ENCODE peak calls at places on chromosome 15, in ten cellular contexts. D is OCI-LY7, K is GM20000, G is uterus, T is sigmoid colon, F is glutamatergic neuron, I is mammary epithelial cell, O is lung, C is pancreas, X is progenitor cell of endocrine pancreas. L is an unnamed sample.

GRCh38 chr15:25469377-25469776 is 30.6 kb upstream of the UBE3A start:
- DNase-seq in D (no peak), K (no peak), G (no peak), T (no peak), F (no peak), I (peak), O (no peak), C (no peak), X (no peak), L (no peak)

GRCh38 chr15:51576911-51577500 is 45.6 kb downstream of the DMXL2 start:
- DNase-seq in D (no peak), K (no peak), G (peak), T (no peak), F (no peak), I (peak), O (no peak), C (no peak), X (no peak), L (no peak)

GRCh38 chr15:45573961-45574629 is 13.1 kb upstream of the BLOC1S6 start:
- DNase-seq in D (peak), K (no peak), G (no peak), T (no peak), F (peak), I (no peak), O (no peak), C (no peak), X (peak), L (no peak)

GRCh38 chr15:84772031-84772430 is 23.6 kb downstream of the ZNF592 start:
- DNase-seq in D (no peak), K (no peak), G (no peak), T (no peak), F (no peak), I (no peak), O (no peak), C (no peak), X (no peak), L (no peak)

GRCh38 chr15:61184431-61184830 is 44.7 kb downstream of the RORA start:
- DNase-seq in D (peak), K (no peak), G (no peak), T (no peak), F (no peak), I (no peak), O (no peak), C (no peak), X (no peak), L (no peak)

GRCh38 chr15:75042730-75043508 is 19.5 kb downstream of the PPCDC start:
- DNase-seq in D (peak), K (peak), G (peak), T (peak), F (peak), I (peak), O (peak), C (peak), X (peak), L (peak)

GRCh38 chr15:49620174-49620573 is 444 bp downstream of the FAM227B start:
- DNase-seq in D (peak), K (no peak), G (no peak), T (no peak), F (no peak), I (peak), O (no peak), C (no peak), X (no peak), L (peak)

GRCh38 chr15:91548588-91548987 is 304.9 kb upstream of the SLCO3A1 start:
- DNase-seq in D (no peak), K (no peak), G (no peak), T (no peak), F (no peak), I (no peak), O (no peak), C (no peak), X (no peak), L (no peak)

GRCh38 chr15:43957724-43958123 is 130.9 kb downstream of the WDR76 start:
- DNase-seq in D (no peak), K (no peak), G (no peak), T (no peak), F (no peak), I (no peak), O (no peak), C (no peak), X (no peak), L (no peak)

GRCh38 chr15:59294961-59295741 is 77.5 kb downstream of the MYO1E start:
- DNase-seq in D (no peak), K (no peak), G (peak), T (no peak), F (no peak), I (peak), O (no peak), C (no peak), X (no peak), L (no peak)

GRCh38 chr15:45719490-45719889 is 84.7 kb downstream of the SQOR start:
- DNase-seq in D (no peak), K (no peak), G (no peak), T (no peak), F (no peak), I (no peak), O (no peak), C (no peak), X (no peak), L (no peak)

GRCh38 chr15:61063875-61064320 is 165.2 kb downstream of the RORA start:
- DNase-seq in D (no peak), K (no peak), G (no peak), T (no peak), F (no peak), I (peak), O (no peak), C (no peak), X (no peak), L (no peak)

GRCh38 chr15:39181901-39182300 is 399.0 kb upstream of the THBS1 start:
- DNase-seq in D (no peak), K (no peak), G (no peak), T (no peak), F (no peak), I (no peak), O (no peak), C (no peak), X (no peak), L (no peak)

GRCh38 chr15:83848315-83849050 is 194.6 kb downstream of the ADAMTSL3 start:
- DNase-seq in D (no peak), K (no peak), G (no peak), T (no peak), F (no peak), I (peak), O (no peak), C (no peak), X (no peak), L (no peak)

GRCh38 chr15:49881866-49882265 is 237.2 kb downstream of the ATP8B4 start:
- DNase-seq in D (no peak), K (no peak), G (no peak), T (no peak), F (no peak), I (no peak), O (no peak), C (no peak), X (no peak), L (no peak)

GRCh38 chr15:38068600-38068999 is 134.2 kb downstream of the TMCO5A start:
- DNase-seq in D (no peak), K (no peak), G (no peak), T (no peak), F (no peak), I (no peak), O (no peak), C (no peak), X (no peak), L (no peak)

GRCh38 chr15:41782486-41783271 is 8.4 kb downstream of the MAPKBP1 start:
- DNase-seq in D (peak), K (no peak), G (no peak), T (no peak), F (no peak), I (no peak), O (no peak), C (no peak), X (no peak), L (no peak)

GRCh38 chr15:98884894-98885293 is 122.7 kb downstream of the PGPEP1L start:
- DNase-seq in D (no peak), K (no peak), G (no peak), T (no peak), F (no peak), I (no peak), O (no peak), C (no peak), X (no peak), L (no peak)

GRCh38 chr15:29676961-29677402 is 145.3 kb downstream of the TJP1 start:
- DNase-seq in D (no peak), K (no peak), G (no peak), T (no peak), F (peak), I (peak), O (no peak), C (no peak), X (no peak), L (no peak)

GRCh38 chr15:49815506-49815905 is 194.7 kb downstream of the DTWD1 start:
- DNase-seq in D (no peak), K (no peak), G (no peak), T (no peak), F (no peak), I (no peak), O (no peak), C (no peak), X (no peak), L (no peak)

GRCh38 chr15:75696854-75697259 is 15.8 kb downstream of the CSPG4 start:
- DNase-seq in D (no peak), K (no peak), G (no peak), T (no peak), F (peak), I (no peak), O (no peak), C (peak), X (no peak), L (no peak)

GRCh38 chr15:94987085-94987484 is 755.7 kb downstream of the MCTP2 start:
- DNase-seq in D (no peak), K (no peak), G (no peak), T (no peak), F (no peak), I (no peak), O (no peak), C (no peak), X (no peak), L (no peak)

GRCh38 chr15:28920781-28921331 is 35.1 kb downstream of the APBA2 start:
- DNase-seq in D (no peak), K (no peak), G (no peak), T (peak), F (no peak), I (no peak), O (no peak), C (peak), X (no peak), L (no peak)

GRCh38 chr15:42725331-42725903 is 11.5 kb downstream of the CDAN1 start:
- DNase-seq in D (no peak), K (no peak), G (no peak), T (peak), F (no peak), I (no peak), O (no peak), C (no peak), X (no peak), L (no peak)

GRCh38 chr15:88388702-88389101 is 78.5 kb downstream of the MRPL46 start:
- DNase-seq in D (no peak), K (no peak), G (no peak), T (no peak), F (no peak), I (no peak), O (no peak), C (no peak), X (no peak), L (no peak)
- TF ChIP-seq CTCF in D (no peak), K (no peak), G (no peak), T (no peak), F (no peak), I (no peak), O (no peak), C (no peak), X (no peak), L (no peak)

GRCh38 chr15:47367991-47368390 is 349.3 kb upstream of the SEMA6D start:
- DNase-seq in D (no peak), K (no peak), G (no peak), T (no peak), F (no peak), I (no peak), O (no peak), C (no peak), X (no peak), L (no peak)
- TF ChIP-seq CTCF in D (no peak), K (no peak), G (no peak), T (no peak), F (no peak), I (no peak), O (no peak), C (no peak), X (no peak), L (no peak)

DNA sequence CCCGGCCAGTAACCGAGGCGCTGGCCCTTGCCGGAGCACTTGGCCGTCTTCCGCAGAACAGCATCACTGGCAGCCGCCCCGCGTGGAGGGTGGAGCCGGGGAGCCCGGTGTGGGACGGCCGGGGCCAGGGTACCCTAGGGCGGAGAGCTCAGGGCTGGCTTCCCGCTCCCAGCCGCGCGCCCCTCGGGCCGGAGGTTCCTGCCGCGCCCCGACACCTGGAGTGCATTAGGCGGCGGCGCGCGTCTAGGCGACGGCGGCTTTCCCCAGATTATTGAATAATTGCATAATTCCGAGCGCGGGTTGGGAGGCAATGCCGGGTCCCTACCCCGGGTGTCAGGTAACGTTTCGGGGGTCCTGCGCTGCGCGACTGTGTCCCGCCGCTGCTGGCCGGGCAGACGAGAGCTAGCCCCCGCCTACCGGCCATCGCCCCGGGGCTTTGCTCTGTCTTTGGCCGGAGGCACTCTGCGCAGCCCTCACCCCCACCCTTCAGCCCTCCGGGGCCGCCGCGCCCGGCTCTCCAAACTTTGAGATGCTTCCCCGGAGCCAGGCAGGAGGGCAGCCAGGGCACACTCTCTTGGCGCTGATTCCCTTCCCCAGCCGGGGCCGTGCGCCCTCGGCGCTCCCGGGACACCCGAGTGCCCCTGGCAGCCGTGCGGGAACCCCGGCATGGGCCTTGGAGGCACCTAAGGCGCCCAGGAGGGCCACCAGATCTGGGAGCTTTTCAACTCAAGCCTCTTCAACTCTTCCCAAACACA is 749 bp downstream of the ITGA11 start:
- DNase-seq in D (no peak), K (no peak), G (peak), T (no peak), F (peak), I (peak), O (no peak), C (no peak), X (peak), L (peak)
- TF ChIP-seq CTCF in D (no peak), K (no peak), G (no peak), T (no peak), F (no peak), I (no peak), O (no peak), C (no peak), X (no peak), L (no peak)

GRCh38 chr15:40441012-40441735 is 421 bp downstream of the BAHD1 start:
- DNase-seq in D (peak), K (no peak), G (no peak), T (no peak), F (peak), I (no peak), O (no peak), C (peak), X (peak), L (peak)
- TF ChIP-seq CTCF in D (peak), K (no peak), G (no peak), T (no peak), F (no peak), I (no peak), O (no peak), C (no peak), X (no peak), L (peak)

DNA sequence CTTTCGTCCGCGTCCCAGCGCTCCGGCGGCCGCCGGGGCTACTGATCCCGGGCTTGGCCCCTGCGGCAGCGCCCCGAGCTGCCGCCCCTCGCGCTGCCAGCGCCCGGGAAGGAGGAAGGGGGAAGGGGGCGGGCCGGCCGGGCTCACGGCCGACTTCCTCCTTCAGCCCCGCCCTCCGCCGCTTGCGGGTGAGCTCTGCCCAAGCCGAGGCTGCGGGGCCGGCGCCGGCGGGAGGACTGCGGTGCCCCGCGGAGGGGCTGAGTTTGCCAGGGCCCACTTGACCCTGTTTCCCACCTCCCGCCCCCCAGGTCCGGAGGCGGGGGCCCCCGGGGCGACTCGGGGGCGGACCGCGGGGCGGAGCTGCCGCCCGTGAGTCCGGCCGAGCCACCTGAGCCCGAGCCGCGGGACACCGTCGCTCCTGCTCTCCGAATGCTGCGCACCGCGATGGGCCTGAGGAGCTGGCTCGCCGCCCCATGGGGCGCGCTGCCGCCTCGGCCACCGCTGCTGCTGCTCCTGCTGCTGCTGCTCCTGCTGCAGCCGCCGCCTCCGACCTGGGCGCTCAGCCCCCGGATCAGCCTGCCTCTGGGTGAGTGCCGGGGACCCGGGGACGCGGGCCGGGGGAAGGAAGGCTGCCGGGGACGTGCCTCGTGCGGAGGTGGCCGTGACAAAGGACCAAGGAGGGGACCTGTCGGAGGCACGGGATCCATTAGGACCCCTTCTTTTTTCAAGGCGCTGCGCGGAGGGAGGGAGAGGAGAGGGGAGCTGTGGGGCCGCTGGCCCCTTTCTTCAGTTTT is at the start of gene SEMA4B:
- DNase-seq in D (peak), K (peak), G (peak), T (peak), F (peak), I (peak), O (peak), C (peak), X (peak), L (peak)
- TF ChIP-seq CTCF in D (no peak), K (no peak), G (no peak), T (no peak), F (no peak), I (no peak), O (no peak), C (no peak), X (no peak), L (no peak)

GRCh38 chr15:57363661-57364060 is 12.6 kb upstream of the CGNL1 start:
- DNase-seq in D (no peak), K (no peak), G (no peak), T (no peak), F (no peak), I (no peak), O (no peak), C (no peak), X (no peak), L (no peak)

GRCh38 chr15:57367556-57367955 is 8.7 kb upstream of the CGNL1 start:
- DNase-seq in D (no peak), K (no peak), G (no peak), T (no peak), F (no peak), I (no peak), O (no peak), C (no peak), X (no peak), L (no peak)

GRCh38 chr15:57358611-57359010 is 17.7 kb upstream of the CGNL1 start:
- DNase-seq in D (no peak), K (no peak), G (no peak), T (no peak), F (no peak), I (no peak), O (no peak), C (no peak), X (no peak), L (no peak)

GRCh38 chr15:57364282-57365007 is 11.9 kb upstream of the CGNL1 start:
- DNase-seq in D (no peak), K (no peak), G (no peak), T (peak), F (peak), I (no peak), O (no peak), C (no peak), X (no peak), L (no peak)
- TF ChIP-seq CTCF in D (peak), K (no peak), G (no peak), T (no peak), F (no peak), I (no peak), O (no peak), C (no peak), X (peak), L (no peak)

GRCh38 chr15:93333826-93334225 is 244.8 kb upstream of the RGMA start:
- DNase-seq in D (no peak), K (no peak), G (no peak), T (no peak), F (no peak), I (no peak), O (no peak), C (no peak), X (no peak), L (no peak)
- TF ChIP-seq CTCF in D (no peak), K (no peak), G (no peak), T (no peak), F (peak), I (no peak), O (no peak), C (no peak), X (peak), L (no peak)

GRCh38 chr15:62549345-62549970 is 384.4 kb upstream of the C2CD4B start:
- DNase-seq in D (peak), K (peak), G (no peak), T (no peak), F (peak), I (peak), O (no peak), C (no peak), X (no peak), L (no peak)
- TF ChIP-seq CTCF in D (peak), K (peak), G (no peak), T (peak), F (peak), I (peak), O (no peak), C (peak), X (peak), L (peak)

GRCh38 chr15:64857421-64857820 is 15.7 kb downstream of the PLEKHO2 start:
- DNase-seq in D (no peak), K (no peak), G (no peak), T (no peak), F (no peak), I (peak), O (no peak), C (no peak), X (no peak), L (no peak)

GRCh38 chr15:64858136-64858535 is 16.4 kb downstream of the PLEKHO2 start:
- DNase-seq in D (no peak), K (no peak), G (no peak), T (no peak), F (no peak), I (no peak), O (no peak), C (no peak), X (no peak), L (no peak)

GRCh38 chr15:64854526-64854925 is 12.8 kb downstream of the PLEKHO2 start:
- DNase-seq in D (no peak), K (no peak), G (no peak), T (peak), F (no peak), I (no peak), O (no peak), C (no peak), X (no peak), L (no peak)

GRCh38 chr15:64855206-64856000 is 13.7 kb downstream of the PLEKHO2 start:
- DNase-seq in D (no peak), K (no peak), G (no peak), T (peak), F (no peak), I (peak), O (no peak), C (no peak), X (no peak), L (no peak)

DNA sequence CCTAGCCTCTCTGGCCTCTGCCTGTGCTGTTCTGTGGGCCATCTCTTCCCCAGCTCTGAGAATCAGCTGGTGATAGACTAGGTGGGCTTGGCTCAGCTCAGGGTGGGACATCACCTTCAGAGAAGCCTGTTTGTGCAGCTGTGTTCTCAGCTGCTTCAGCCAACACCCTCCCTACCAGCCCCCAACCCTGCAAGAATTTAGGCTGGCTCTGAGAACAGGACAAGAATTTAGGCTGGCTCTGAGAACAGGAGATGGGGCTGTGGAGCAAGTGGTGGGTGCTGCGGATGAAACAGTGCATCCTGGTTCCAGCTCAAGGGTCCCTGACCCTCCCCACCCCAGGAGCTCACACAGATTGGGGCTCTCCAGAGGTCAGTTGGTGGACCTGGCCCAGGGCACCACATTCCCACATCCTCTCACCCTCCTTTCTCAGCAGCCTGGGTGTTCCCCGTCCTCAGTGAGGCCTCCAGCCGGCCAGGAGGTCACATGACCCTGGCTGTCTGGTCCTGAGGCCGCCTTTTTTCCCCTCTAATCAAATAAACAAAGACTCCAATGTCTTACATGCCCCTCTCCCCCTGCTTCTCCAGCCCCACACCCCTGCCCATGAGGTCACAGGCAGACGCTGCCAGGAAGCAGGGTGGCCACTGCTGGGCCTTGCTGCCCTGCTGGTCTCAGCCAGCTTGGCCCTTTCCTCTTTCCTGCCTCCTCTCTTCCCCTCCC is 14.9 kb downstream of the PLEKHO2 start:
- DNase-seq in D (no peak), K (no peak), G (peak), T (peak), F (no peak), I (no peak), O (no peak), C (no peak), X (no peak), L (no peak)
- TF ChIP-seq CTCF in D (no peak), K (no peak), G (no peak), T (peak), F (no peak), I (no peak), O (no peak), C (no peak), X (no peak), L (peak)

L was measured in GM13977.